ENCODE peak calls at places on chromosomes 1 and 21, in five cellular contexts. U is psoas muscle, S is hepatocyte, P is HCT116, X is uterus. Z is an unnamed sample.
A peak's percentile ranks its signal among the peaks of the same experiment; 100 is the strongest.

GRCh38 chr1:153353226-153353947 is 4.3 kb upstream of the S100A9 start:
- DNase-seq in S (peak; percentile 37), X (no peak), U (no peak), P (peak; percentile 8), Z (no peak)

GRCh38 chr1:87135313-87135712 is 193.4 kb upstream of the LMO4 start:
- DNase-seq in P (no peak), U (no peak), S (no peak), X (no peak), Z (no peak)

GRCh38 chr21:15410853-15411252 is 318.9 kb upstream of the USP25 start:
- DNase-seq in X (no peak), P (no peak), S (no peak), U (no peak), Z (no peak)

GRCh38 chr21:38295997-38296764 is 39.4 kb downstream of the KCNJ15 start:
- DNase-seq in P (no peak), X (no peak), S (no peak), U (no peak), Z (no peak)

GRCh38 chr1:69246109-69246508 is 321.6 kb upstream of the LRRC7 start:
- DNase-seq in S (no peak), U (no peak), X (no peak), P (no peak), Z (no peak)

GRCh38 chr1:55035904-55036303 is 3.4 kb upstream of the PCSK9 start:
- DNase-seq in U (no peak), S (no peak), X (no peak), P (peak; percentile 34), Z (no peak)

GRCh38 chr1:18343646-18344045 is 137.1 kb upstream of the KLHDC7A start:
- DNase-seq in X (no peak), P (no peak), S (no peak), U (no peak), Z (no peak)

GRCh38 chr1:201511925-201512539 is 5.1 kb upstream of the CSRP1 start:
- DNase-seq in S (peak; percentile 46), U (peak; percentile 77), P (no peak), X (peak; percentile 69), Z (no peak)

GRCh38 chr1:246142320-246142893 is 364.7 kb downstream of the SMYD3 start:
- DNase-seq in U (no peak), P (peak; percentile 87), S (peak; percentile 13), X (no peak), Z (peak; percentile 93)

GRCh38 chr1:245261786-245262185 is 107.0 kb downstream of the KIF26B start:
- DNase-seq in X (no peak), P (no peak), U (no peak), S (no peak), Z (peak; percentile 89)

GRCh38 chr1:227793948-227794812 is 21.3 kb upstream of the PRSS38 start:
- DNase-seq in X (peak; percentile 85), P (no peak), S (peak; percentile 60), U (peak; percentile 67), Z (no peak)
- H3K4me3 ChIP-seq in X (no peak overlapping the region), P (no peak overlapping the region), S (no peak overlapping the region), U (no peak overlapping the region), Z (no peak overlapping the region)

GRCh38 chr1:117122297-117123025 is 912 bp upstream of the TRIM45 start:
- DNase-seq in P (no peak), S (no peak), X (no peak), U (no peak), Z (no peak)
- TF ChIP-seq CTCF in P (peak; percentile 16), S (no peak), X (no peak), U (no peak), Z (no peak)

GRCh38 chr1:203681739-203682138 is 55.1 kb downstream of the ATP2B4 start:
- DNase-seq in U (no peak), P (no peak), S (no peak), X (no peak), Z (no peak)
- H3K36me3 ChIP-seq in U (peaks cover 8% of the 10 kb centered on the region), P (no peaks in the 10 kb centered on the region), S (no peaks in the 10 kb centered on the region), X (no peaks in the 10 kb centered on the region), Z (no peaks in the 10 kb centered on the region)

DNA sequence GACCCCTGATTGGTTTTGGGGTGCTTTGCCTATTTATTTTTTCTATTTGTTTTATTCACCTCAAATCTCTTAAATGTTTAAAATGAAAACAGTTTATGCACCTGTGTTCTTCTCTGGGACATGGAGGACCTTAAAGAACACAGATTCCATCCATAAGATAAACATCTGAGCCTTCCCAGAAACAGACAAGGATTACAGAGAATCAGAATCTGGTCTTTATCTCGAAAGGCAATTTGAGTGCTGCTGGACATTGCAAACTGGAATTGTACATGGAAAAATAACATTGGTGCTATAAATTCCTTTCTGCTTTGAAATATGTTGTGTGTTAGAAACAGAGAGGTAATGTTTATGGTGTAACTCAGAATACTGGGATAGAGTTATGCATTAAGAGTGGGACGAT is 6.6 kb upstream of the DDR2 start:
- DNase-seq in U (no peak), P (no peak), S (no peak), X (no peak), Z (no peak)
- H3K4me3 ChIP-seq in U (no peak overlapping the region), P (no peak overlapping the region), S (no peak overlapping the region), X (no peak overlapping the region), Z (no peak overlapping the region)

GRCh38 chr1:115036814-115037535 is 7.3 kb downstream of the TSHB start:
- DNase-seq in P (no peak), S (peak; percentile 28), U (no peak), X (no peak), Z (no peak)

GRCh38 chr1:115040501-115040900 is 10.9 kb downstream of the TSHB start:
- DNase-seq in S (no peak), P (no peak), X (no peak), U (no peak), Z (no peak)

GRCh38 chr1:115041654-115042053 is 12.0 kb downstream of the TSHB start:
- DNase-seq in P (peak; percentile 46), X (no peak), U (no peak), S (peak; percentile 48), Z (no peak)
- TF ChIP-seq CTCF in P (peak; percentile 61), X (no peak), U (no peak), S (peak; percentile 54), Z (peak; percentile 45)

GRCh38 chr21:46116846-46117585 is 19.1 kb downstream of the COL6A2 start:
- DNase-seq in P (no peak), U (peak; percentile 48), S (no peak), X (peak; percentile 16), Z (no peak)
- H3K36me3 ChIP-seq in P (peaks cover 18% of the 10 kb centered on the region), U (peaks cover 68% of the 10 kb centered on the region), S (no peaks in the 10 kb centered on the region), X (no peaks in the 10 kb centered on the region), Z (peaks cover 2% of the 10 kb centered on the region)

Z was measured in kidney epithelial cell.